ENCODE peak calls at places on chromosomes 16 and 17, in six cellular contexts. One of them, this sample, is unnamed.

GRCh38 chr16:22098538-22099255 is 6.4 kb downstream of the VWA3A start:
- DNase-seq in ecto neural progenitor cell: no peak
- DNase-seq in left ventricle myocardium inferior: no peak
- DNase-seq in NCI-H1105: peak
- DNase-seq in mesenchymal stem cell: peak
- DNase-seq in cardiac septum: no peak
- DNase-seq in this sample: no peak

GRCh38 chr17:7834554-7834890 is 505 bp downstream of the KDM6B start:
- DNase-seq in ecto neural progenitor cell: no peak
- DNase-seq in left ventricle myocardium inferior: peak
- DNase-seq in NCI-H1105: no peak
- DNase-seq in mesenchymal stem cell: peak
- DNase-seq in cardiac septum: peak
- DNase-seq in this sample: no peak

GRCh38 chr17:17416007-17416399 is 60.8 kb upstream of the MED9 start:
- DNase-seq in ecto neural progenitor cell: no peak
- DNase-seq in left ventricle myocardium inferior: no peak
- DNase-seq in NCI-H1105: peak
- DNase-seq in mesenchymal stem cell: peak
- DNase-seq in cardiac septum: peak
- DNase-seq in this sample: no peak

GRCh38 chr16:82063456-82064082 is 28.5 kb downstream of the HSD17B2 start:
- DNase-seq in ecto neural progenitor cell: no peak
- DNase-seq in left ventricle myocardium inferior: no peak
- DNase-seq in NCI-H1105: no peak
- DNase-seq in mesenchymal stem cell: peak
- DNase-seq in cardiac septum: no peak
- DNase-seq in this sample: no peak

GRCh38 chr16:90020260-90020837 is 1.1 kb upstream of the DBNDD1 start:
- DNase-seq in ecto neural progenitor cell: no peak
- DNase-seq in left ventricle myocardium inferior: no peak
- DNase-seq in NCI-H1105: no peak
- DNase-seq in mesenchymal stem cell: no peak
- DNase-seq in cardiac septum: no peak
- DNase-seq in this sample: no peak

GRCh38 chr16:66270333-66270927 is 96.1 kb upstream of the CDH5 start:
- DNase-seq in ecto neural progenitor cell: peak
- DNase-seq in left ventricle myocardium inferior: peak
- DNase-seq in NCI-H1105: no peak
- DNase-seq in mesenchymal stem cell: peak
- DNase-seq in cardiac septum: peak
- DNase-seq in this sample: peak

GRCh38 chr16:84751241-84751640 is 51.4 kb downstream of the USP10 start:
- DNase-seq in ecto neural progenitor cell: no peak
- DNase-seq in left ventricle myocardium inferior: no peak
- DNase-seq in NCI-H1105: no peak
- DNase-seq in mesenchymal stem cell: no peak
- DNase-seq in cardiac septum: no peak
- DNase-seq in this sample: no peak

GRCh38 chr16:54324716-54325115 is 38.1 kb upstream of the IRX3 start:
- DNase-seq in ecto neural progenitor cell: no peak
- DNase-seq in left ventricle myocardium inferior: no peak
- DNase-seq in NCI-H1105: no peak
- DNase-seq in mesenchymal stem cell: no peak
- DNase-seq in cardiac septum: no peak
- DNase-seq in this sample: no peak

GRCh38 chr17:81841866-81842265 is 7.0 kb upstream of the PPP1R27 start:
- DNase-seq in ecto neural progenitor cell: no peak
- DNase-seq in left ventricle myocardium inferior: no peak
- DNase-seq in NCI-H1105: no peak
- DNase-seq in mesenchymal stem cell: no peak
- DNase-seq in cardiac septum: no peak
- DNase-seq in this sample: no peak

GRCh38 chr17:34562387-34562786 is 17.0 kb upstream of the TMEM132E start:
- DNase-seq in ecto neural progenitor cell: no peak
- DNase-seq in left ventricle myocardium inferior: no peak
- DNase-seq in NCI-H1105: peak
- DNase-seq in mesenchymal stem cell: no peak
- DNase-seq in cardiac septum: no peak
- DNase-seq in this sample: no peak

GRCh38 chr17:12231027-12231682 is 210.5 kb downstream of the MAP2K4 start:
- DNase-seq in ecto neural progenitor cell: no peak
- DNase-seq in left ventricle myocardium inferior: no peak
- DNase-seq in NCI-H1105: no peak
- DNase-seq in mesenchymal stem cell: peak
- DNase-seq in cardiac septum: no peak
- DNase-seq in this sample: no peak

GRCh38 chr16:12170103-12171025 is 193.8 kb downstream of the SNX29 start:
- DNase-seq in ecto neural progenitor cell: no peak
- DNase-seq in left ventricle myocardium inferior: no peak
- DNase-seq in NCI-H1105: no peak
- DNase-seq in mesenchymal stem cell: no peak
- DNase-seq in cardiac septum: no peak
- DNase-seq in this sample: no peak

GRCh38 chr16:81623365-81624102 is 155.6 kb upstream of the PLCG2 start:
- DNase-seq in ecto neural progenitor cell: no peak
- DNase-seq in left ventricle myocardium inferior: no peak
- DNase-seq in NCI-H1105: peak
- DNase-seq in mesenchymal stem cell: peak
- DNase-seq in cardiac septum: no peak
- DNase-seq in this sample: no peak

GRCh38 chr17:60157487-60158040 is 7.8 kb downstream of the CA4 start:
- DNase-seq in ecto neural progenitor cell: no peak
- DNase-seq in left ventricle myocardium inferior: no peak
- DNase-seq in NCI-H1105: no peak
- DNase-seq in mesenchymal stem cell: no peak
- DNase-seq in cardiac septum: no peak
- DNase-seq in this sample: no peak

GRCh38 chr16:31451681-31452351 is 7.5 kb upstream of the ARMC5 start:
- DNase-seq in ecto neural progenitor cell: no peak
- DNase-seq in left ventricle myocardium inferior: peak
- DNase-seq in NCI-H1105: peak
- DNase-seq in mesenchymal stem cell: peak
- DNase-seq in cardiac septum: no peak
- DNase-seq in this sample: no peak

GRCh38 chr16:31696968-31697743 is 169.5 kb downstream of the AHSP start:
- DNase-seq in ecto neural progenitor cell: no peak
- DNase-seq in left ventricle myocardium inferior: no peak
- DNase-seq in NCI-H1105: peak
- DNase-seq in mesenchymal stem cell: peak
- DNase-seq in cardiac septum: no peak
- DNase-seq in this sample: peak

GRCh38 chr17:75218121-75218520 is 12.6 kb downstream of the NUP85 start:
- DNase-seq in ecto neural progenitor cell: no peak
- DNase-seq in left ventricle myocardium inferior: no peak
- DNase-seq in NCI-H1105: no peak
- DNase-seq in mesenchymal stem cell: no peak
- DNase-seq in cardiac septum: no peak
- DNase-seq in this sample: no peak

GRCh38 chr17:80043963-80044362 is 7.5 kb downstream of the CCDC40 start:
- DNase-seq in ecto neural progenitor cell: no peak
- DNase-seq in left ventricle myocardium inferior: no peak
- DNase-seq in NCI-H1105: no peak
- DNase-seq in mesenchymal stem cell: no peak
- DNase-seq in cardiac septum: no peak
- DNase-seq in this sample: no peak

GRCh38 chr16:56547120-56547948 is 17.5 kb upstream of the MT4 start:
- DNase-seq in ecto neural progenitor cell: peak
- DNase-seq in left ventricle myocardium inferior: no peak
- DNase-seq in NCI-H1105: peak
- DNase-seq in mesenchymal stem cell: peak
- DNase-seq in cardiac septum: no peak
- DNase-seq in this sample: no peak

GRCh38 chr17:1714980-1715802 is 5.0 kb upstream of the TLCD2 start:
- DNase-seq in ecto neural progenitor cell: peak
- DNase-seq in left ventricle myocardium inferior: peak
- DNase-seq in NCI-H1105: no peak
- DNase-seq in mesenchymal stem cell: peak
- DNase-seq in cardiac septum: peak
- DNase-seq in this sample: peak

GRCh38 chr17:82108038-82108998 is 10.3 kb upstream of the FASN start:
- DNase-seq in ecto neural progenitor cell: no peak
- DNase-seq in left ventricle myocardium inferior: peak
- DNase-seq in NCI-H1105: no peak
- DNase-seq in mesenchymal stem cell: no peak
- DNase-seq in cardiac septum: no peak
- DNase-seq in this sample: no peak

GRCh38 chr17:82029391-82029790 is 2.1 kb upstream of the RAC3 start:
- DNase-seq in ecto neural progenitor cell: no peak
- DNase-seq in left ventricle myocardium inferior: peak
- DNase-seq in NCI-H1105: no peak
- DNase-seq in mesenchymal stem cell: no peak
- DNase-seq in cardiac septum: no peak
- DNase-seq in this sample: no peak

GRCh38 chr16:63689068-63689467 is 1432.8 kb downstream of the CDH11 start:
- DNase-seq in ecto neural progenitor cell: no peak
- DNase-seq in left ventricle myocardium inferior: no peak
- DNase-seq in NCI-H1105: no peak
- DNase-seq in mesenchymal stem cell: no peak
- DNase-seq in cardiac septum: no peak
- DNase-seq in this sample: no peak

GRCh38 chr17:45436161-45436560 is 3.5 kb upstream of the ARHGAP27 start:
- DNase-seq in ecto neural progenitor cell: no peak
- DNase-seq in left ventricle myocardium inferior: no peak
- DNase-seq in NCI-H1105: no peak
- DNase-seq in mesenchymal stem cell: no peak
- DNase-seq in cardiac septum: peak
- DNase-seq in this sample: no peak

GRCh38 chr16:75038036-75038959 is 39.5 kb downstream of the ZNRF1 start:
- DNase-seq in ecto neural progenitor cell: no peak
- DNase-seq in left ventricle myocardium inferior: no peak
- DNase-seq in NCI-H1105: no peak
- DNase-seq in mesenchymal stem cell: no peak
- DNase-seq in cardiac septum: no peak
- DNase-seq in this sample: no peak

GRCh38 chr17:73397278-73397826 is 85.6 kb upstream of the CDC42EP4 start:
- DNase-seq in ecto neural progenitor cell: no peak
- DNase-seq in left ventricle myocardium inferior: no peak
- DNase-seq in NCI-H1105: no peak
- DNase-seq in mesenchymal stem cell: no peak
- DNase-seq in cardiac septum: no peak
- DNase-seq in this sample: no peak

GRCh38 chr17:21177854-21178600 is 35.9 kb downstream of the TMEM11 start:
- DNase-seq in ecto neural progenitor cell: peak
- DNase-seq in left ventricle myocardium inferior: no peak
- DNase-seq in NCI-H1105: no peak
- DNase-seq in mesenchymal stem cell: no peak
- DNase-seq in cardiac septum: no peak
- DNase-seq in this sample: no peak

GRCh38 chr17:68591583-68591982 is 9.6 kb downstream of the FAM20A start:
- DNase-seq in ecto neural progenitor cell: peak
- DNase-seq in left ventricle myocardium inferior: peak
- DNase-seq in NCI-H1105: no peak
- DNase-seq in mesenchymal stem cell: no peak
- DNase-seq in cardiac septum: no peak
- DNase-seq in this sample: no peak

GRCh38 chr17:16935241-16935663 is 36.7 kb downstream of the TNFRSF13B start:
- DNase-seq in ecto neural progenitor cell: no peak
- DNase-seq in left ventricle myocardium inferior: peak
- DNase-seq in NCI-H1105: no peak
- DNase-seq in mesenchymal stem cell: no peak
- DNase-seq in cardiac septum: peak
- DNase-seq in this sample: no peak

GRCh38 chr16:27430923-27431484 is 29.0 kb downstream of the IL21R start:
- DNase-seq in ecto neural progenitor cell: no peak
- DNase-seq in left ventricle myocardium inferior: no peak
- DNase-seq in NCI-H1105: no peak
- DNase-seq in mesenchymal stem cell: peak
- DNase-seq in cardiac septum: no peak
- DNase-seq in this sample: no peak

GRCh38 chr17:77120866-77121265 is 19.9 kb upstream of the SEC14L1 start:
- DNase-seq in ecto neural progenitor cell: no peak
- DNase-seq in left ventricle myocardium inferior: peak
- DNase-seq in NCI-H1105: no peak
- DNase-seq in mesenchymal stem cell: no peak
- DNase-seq in cardiac septum: no peak
- DNase-seq in this sample: no peak

GRCh38 chr16:3934491-3935185 is 54.1 kb upstream of the CREBBP start:
- DNase-seq in ecto neural progenitor cell: no peak
- DNase-seq in left ventricle myocardium inferior: no peak
- DNase-seq in NCI-H1105: no peak
- DNase-seq in mesenchymal stem cell: no peak
- DNase-seq in cardiac septum: no peak
- DNase-seq in this sample: no peak

GRCh38 chr17:38703742-38704644 is 1.1 kb upstream of the MLLT6 start:
- DNase-seq in ecto neural progenitor cell: peak
- DNase-seq in left ventricle myocardium inferior: peak
- DNase-seq in NCI-H1105: peak
- DNase-seq in mesenchymal stem cell: peak
- DNase-seq in cardiac septum: peak
- DNase-seq in this sample: no peak

GRCh38 chr17:7191571-7192270 is 12.6 kb upstream of the ASGR1 start:
- DNase-seq in ecto neural progenitor cell: peak
- DNase-seq in left ventricle myocardium inferior: no peak
- DNase-seq in NCI-H1105: no peak
- DNase-seq in mesenchymal stem cell: peak
- DNase-seq in cardiac septum: no peak
- DNase-seq in this sample: no peak

GRCh38 chr17:73341350-73342056 is 29.7 kb upstream of the CDC42EP4 start:
- DNase-seq in ecto neural progenitor cell: no peak
- DNase-seq in left ventricle myocardium inferior: no peak
- DNase-seq in NCI-H1105: no peak
- DNase-seq in mesenchymal stem cell: no peak
- DNase-seq in cardiac septum: no peak
- DNase-seq in this sample: no peak

This sample was measured in GM04504.